ENCODE peak calls at places on chromosomes 4 and X, in nine cellular contexts. J is sigmoid colon, L is spleen, C is heart left ventricle, M is stomach, N is right lobe of liver, E is tibial nerve, T is IMR-90, Y is suprapubic skin. P is an unnamed sample.

GRCh38 chrX:133676344-133677122 is 261.2 kb upstream of the GPC4 start:
- DNase-seq in L (no peak), M (peak; percentile 32), N (no peak), Y (no peak), T (no peak), E (no peak), J (no peak), C (no peak), P (no peak)

GRCh38 chrX:79270401-79270800 is 96.7 kb downstream of the ITM2A start:
- DNase-seq in C (no peak), J (no peak), T (no peak), M (peak; percentile 31), L (peak; percentile 89), Y (no peak), N (no peak), E (no peak), P (no peak)

GRCh38 chr4:40422309-40422708 is 87.2 kb downstream of the CHRNA9 start:
- DNase-seq in C (no peak), Y (no peak), J (no peak), N (no peak), L (no peak), T (no peak), M (no peak), E (no peak), P (no peak)

GRCh38 chr4:20418865-20419451 is 167.3 kb downstream of the SLIT2 start:
- DNase-seq in N (no peak), C (no peak), E (no peak), T (peak; percentile 79), J (no peak), Y (no peak), L (no peak), M (no peak), P (no peak)

GRCh38 chrX:154373340-154374306 is 811 bp downstream of the FLNA start:
- DNase-seq in Y (no peak), J (no peak), M (peak; percentile 67), T (peak; percentile 83), C (peak; percentile 63), L (no peak), N (peak; percentile 64), E (peak; percentile 53), P (no peak)

GRCh38 chrX:50691820-50692219 is 122.2 kb downstream of the SHROOM4 start:
- DNase-seq in L (no peak), M (no peak), C (no peak), E (no peak), N (no peak), J (no peak), Y (no peak), T (peak; percentile 48), P (no peak)

GRCh38 chrX:130174051-130174704 is 2.4 kb downstream of the RAB33A start:
- DNase-seq in T (peak; percentile 81), Y (no peak), N (no peak), E (no peak), L (no peak), C (peak; percentile 39), J (peak; percentile 64), M (no peak), P (peak; percentile 38)

GRCh38 chrX:15493118-15494082 is at the start of gene PIR:
- DNase-seq in C (peak; percentile 92), J (peak; percentile 92), N (peak; percentile 91), Y (peak; percentile 86), M (peak; percentile 89), L (peak; percentile 92), E (peak; percentile 67), T (peak; percentile 80), P (peak; percentile 87)

GRCh38 chr4:170110290-170110672 is 20.5 kb upstream of the AADAT start:
- DNase-seq in T (no peak), N (no peak), Y (no peak), C (no peak), L (no peak), M (no peak), J (no peak), E (no peak), P (no peak)

GRCh38 chrX:16868920-16869319 is 1.2 kb downstream of the RBBP7 start:
- DNase-seq in M (no peak), L (no peak), E (no peak), N (no peak), T (no peak), J (no peak), C (no peak), Y (no peak), P (no peak)

GRCh38 chrX:16873106-16873505 is 2.9 kb upstream of the RBBP7 start:
- DNase-seq in J (no peak), M (no peak), Y (no peak), E (no peak), T (no peak), L (no peak), N (no peak), C (no peak), P (no peak)

GRCh38 chrX:16870095-16870860 is at the start of gene RBBP7:
- DNase-seq in Y (peak; percentile 91), E (peak; percentile 78), J (peak; percentile 97), T (peak; percentile 89), L (peak; percentile 98), N (peak; percentile 95), C (peak; percentile 96), M (peak; percentile 91), P (peak; percentile 85)

GRCh38 chrX:16869393-16870094 is 618 bp downstream of the RBBP7 start:
- DNase-seq in J (peak; percentile 67), C (peak; percentile 35), T (peak; percentile 18), M (peak; percentile 30), Y (no peak), E (no peak), L (peak; percentile 90), N (no peak), P (peak; percentile 9)

GRCh38 chrX:16870861-16871584 is 861 bp upstream of the RBBP7 start:
- DNase-seq in C (peak; percentile 45), N (peak; percentile 46), M (peak; percentile 31), T (no peak), L (peak; percentile 93), E (no peak), Y (no peak), J (peak; percentile 76), P (peak; percentile 50)
- TF ChIP-seq CTCF in C (no peak), N (no peak), M (no peak), T (no peak), L (no peak), E (no peak), Y (no peak), J (no peak), P (no peak)

GRCh38 chr4:96170198-96170597 is 330.3 kb downstream of the PDHA2 start:
- DNase-seq in N (no peak), C (no peak), M (no peak), E (no peak), T (no peak), Y (no peak), J (no peak), L (peak; percentile 49), P (no peak)
- TF ChIP-seq POLR2A in N (no peak), C (no peak), M (no peak), E (no peak), T (no peak), Y (no peak), J (no peak), L (no peak), P (no peak)

GRCh38 chr4:15541941-15542340 is 72.3 kb downstream of the CC2D2A start:
- DNase-seq in C (no peak), Y (no peak), E (no peak), L (no peak), T (no peak), N (no peak), J (no peak), M (no peak), P (no peak)

GRCh38 chr4:15542795-15543194 is 73.1 kb downstream of the CC2D2A start:
- DNase-seq in C (peak; percentile 63), Y (no peak), N (no peak), J (no peak), M (no peak), E (no peak), T (no peak), L (no peak), P (no peak)

GRCh38 chr4:15533817-15534216 is 64.1 kb downstream of the CC2D2A start:
- DNase-seq in Y (no peak), M (no peak), E (no peak), L (no peak), J (no peak), T (no peak), C (no peak), N (no peak), P (no peak)

GRCh38 chr4:15531792-15532191 is 62.1 kb downstream of the CC2D2A start:
- DNase-seq in E (no peak), C (no peak), N (no peak), J (no peak), M (no peak), Y (no peak), L (no peak), T (no peak), P (no peak)

DNA sequence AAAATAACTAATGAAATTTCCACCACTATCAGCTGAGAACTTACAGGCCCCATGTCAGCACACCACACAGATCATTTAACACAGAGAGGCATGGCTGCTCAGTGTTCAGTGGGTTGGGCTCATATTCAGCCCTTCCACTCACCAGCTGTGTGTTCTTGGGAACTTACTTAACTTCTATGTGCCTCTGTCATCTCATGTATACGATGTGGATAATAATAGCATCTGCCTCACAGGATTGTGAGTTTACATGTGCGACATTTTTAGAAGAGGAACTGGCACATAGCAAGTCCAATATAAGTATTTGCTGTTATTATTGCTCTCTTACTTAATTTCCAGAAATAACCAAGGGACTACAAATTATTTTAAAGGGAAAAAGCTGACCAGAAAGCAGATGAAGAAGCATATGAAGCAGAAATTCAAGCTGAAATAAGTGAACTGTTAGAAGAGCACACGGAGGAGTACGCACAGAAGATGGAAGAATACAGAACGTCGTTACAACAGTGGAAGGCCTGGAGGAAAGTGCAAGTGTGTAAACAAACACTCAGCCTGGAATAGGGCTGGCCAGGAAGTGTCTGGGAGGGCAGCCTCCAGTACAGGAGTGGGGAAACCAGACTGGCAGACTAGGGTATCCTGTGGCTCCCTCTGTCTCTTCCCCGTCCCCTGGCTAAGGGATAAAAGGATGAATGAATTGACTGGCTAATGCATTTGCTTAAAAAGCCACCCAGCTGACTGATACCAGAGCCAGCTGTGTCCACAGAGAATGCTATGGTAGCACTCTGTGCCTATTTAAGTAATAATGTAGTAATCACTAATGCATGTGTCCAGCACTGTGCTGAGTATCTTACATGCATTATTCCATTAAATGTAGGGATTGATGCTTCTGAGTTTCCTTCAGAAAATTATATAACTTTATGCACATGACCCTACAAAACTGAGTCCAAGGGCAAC is 67.1 kb downstream of the CC2D2A start:
- DNase-seq in E (no peak), Y (no peak), M (no peak), L (no peak), N (no peak), C (no peak), J (no peak), T (no peak), P (no peak)
- H3K27ac ChIP-seq in E (no peak overlapping the region), Y (no peak overlapping the region), M (peak overlapping the region; percentile 10), L (no peak overlapping the region), N (no peak overlapping the region), C (no peak overlapping the region), J (peak overlapping the region; percentile 16), T (no peak overlapping the region), P (peak overlapping the region; percentile 60)

GRCh38 chrX:136168929-136169735 is 21.8 kb downstream of the FHL1 start:
- DNase-seq in M (no peak), Y (peak; percentile 79), C (peak; percentile 64), T (peak; percentile 97), J (peak; percentile 90), N (peak; percentile 49), E (no peak), L (no peak), P (no peak)

GRCh38 chrX:136171420-136171819 is 24.1 kb downstream of the FHL1 start:
- DNase-seq in T (no peak), C (no peak), J (no peak), M (no peak), Y (no peak), L (no peak), E (no peak), N (no peak), P (no peak)

GRCh38 chrX:136166221-136166855 is 19.0 kb downstream of the FHL1 start:
- DNase-seq in Y (no peak), E (no peak), C (no peak), T (peak; percentile 55), L (no peak), N (no peak), J (peak; percentile 69), M (no peak), P (no peak)

GRCh38 chrX:136170109-136170800 is 22.9 kb downstream of the FHL1 start:
- DNase-seq in M (no peak), N (peak; percentile 30), C (peak; percentile 63), E (no peak), J (peak; percentile 75), L (no peak), T (peak; percentile 50), Y (no peak), P (no peak)
- TF ChIP-seq CTCF in M (no peak), N (peak; percentile 41), C (peak; percentile 44), E (peak; percentile 11), J (no peak), L (no peak), T (peak; percentile 46), Y (no peak), P (peak; percentile 64)

P was measured in gastrocnemius medialis.